ENCODE peak calls at places on chromosome 14, in four cellular contexts. R, B, S and G are unnamed samples.

GRCh38 chr14:23319746-23320583 is 1.3 kb upstream of the PABPN1 start:
- DNase-seq in R (no peak), B (no peak), S (no peak), G (no peak)

GRCh38 chr14:64934338-64934939 is 8.1 kb downstream of the GPX2 start:
- DNase-seq in R (no peak), S (no peak), B (no peak), G (no peak)

GRCh38 chr14:23186913-23187654 is 3.6 kb upstream of the SLC7A8 start:
- DNase-seq in S (peak; percentile 86), R (peak; percentile 46), B (peak; percentile 64), G (no peak)

GRCh38 chr14:42222924-42223471 is 616.3 kb downstream of the LRFN5 start:
- DNase-seq in R (no peak), S (peak; percentile 49), B (no peak), G (no peak)

GRCh38 chr14:81517798-81518398 is 15.8 kb downstream of the SEL1L start:
- DNase-seq in R (no peak), S (peak; percentile 43), B (no peak), G (peak; percentile 64)

GRCh38 chr14:89013098-89013504 is 188.7 kb downstream of the TTC8 start:
- DNase-seq in B (peak; percentile 60), R (peak; percentile 44), S (peak; percentile 50), G (no peak)

GRCh38 chr14:68487805-68488590 is 304.9 kb downstream of the ZFP36L1 start:
- DNase-seq in S (no peak), B (peak; percentile 36), R (no peak), G (no peak)

GRCh38 chr14:75247286-75247922 is 31.2 kb upstream of the FOS start:
- DNase-seq in R (no peak), S (no peak), B (no peak), G (no peak)

GRCh38 chr14:41062826-41063225 is 543.9 kb upstream of the LRFN5 start:
- DNase-seq in B (no peak), S (no peak), R (no peak), G (no peak)

GRCh38 chr14:73272393-73272792 is 35.1 kb downstream of the PAPLN start:
- DNase-seq in R (no peak), B (no peak), S (no peak), G (no peak)

GRCh38 chr14:103739466-103739792 is 23.8 kb downstream of the ZFYVE21 start:
- DNase-seq in R (no peak), S (no peak), B (no peak), G (no peak)

GRCh38 chr14:102442241-102443211 is 67.0 kb downstream of the ANKRD9 start:
- DNase-seq in S (no peak), B (no peak), R (no peak), G (no peak)

GRCh38 chr14:91374287-91374880 is 43.2 kb downstream of the CCDC88C start:
- DNase-seq in B (no peak), S (no peak), R (no peak), G (no peak)

GRCh38 chr14:104252256-104253215 is 114.1 kb downstream of the KIF26A start:
- DNase-seq in S (no peak), B (no peak), R (peak; percentile 29), G (no peak)

GRCh38 chr14:87264386-87264785 is 728.6 kb downstream of the GALC start:
- DNase-seq in S (no peak), R (no peak), B (no peak), G (no peak)

GRCh38 chr14:35438910-35439713 is 34.6 kb upstream of the NFKBIA start:
- DNase-seq in R (no peak), S (peak; percentile 12), B (no peak), G (no peak)

GRCh38 chr14:71722885-71723284 is 209.3 kb upstream of the RGS6 start:
- DNase-seq in S (no peak), B (no peak), R (no peak), G (no peak)

GRCh38 chr14:74950795-74951442 is 4.5 kb downstream of the PGF start:
- DNase-seq in S (no peak), R (peak; percentile 36), B (no peak), G (no peak)

GRCh38 chr14:100904307-100905019 is 941 bp upstream of the RTL1 start:
- DNase-seq in R (no peak), S (no peak), B (no peak), G (no peak)

GRCh38 chr14:103255555-103255954 is 78.5 kb upstream of the EIF5 start:
- DNase-seq in R (no peak), B (no peak), S (no peak), G (no peak)

GRCh38 chr14:93115920-93116675 is at the start of gene ITPK1:
- DNase-seq in R (peak; percentile 63), S (peak; percentile 74), B (peak; percentile 66), G (peak; percentile 75)

GRCh38 chr14:34050606-34051005 is 99.7 kb upstream of the EGLN3 start:
- DNase-seq in B (no peak), R (no peak), S (no peak), G (no peak)

GRCh38 chr14:99242816-99243795 is 28.9 kb downstream of the BCL11B start:
- DNase-seq in R (no peak), S (no peak), B (no peak), G (no peak)

GRCh38 chr14:33273978-33274377 is 335.3 kb downstream of the NPAS3 start:
- DNase-seq in S (no peak), R (no peak), B (no peak), G (no peak)

GRCh38 chr14:73789996-73790581 is 61.5 kb upstream of the PTGR2 start:
- DNase-seq in S (peak; percentile 95), B (no peak), R (no peak), G (peak; percentile 78)

GRCh38 chr14:94655169-94655710 is 43.0 kb downstream of the SERPINA3 start:
- DNase-seq in R (no peak), B (no peak), S (no peak), G (no peak)

GRCh38 chr14:102654298-102654697 is 61.8 kb downstream of the RCOR1 start:
- DNase-seq in B (no peak), S (no peak), R (no peak), G (no peak)

GRCh38 chr14:102225386-102225785 is 79.6 kb downstream of the MOK start:
- DNase-seq in R (no peak), S (no peak), B (no peak), G (no peak)

GRCh38 chr14:71650187-71650586 is 282.0 kb upstream of the RGS6 start:
- DNase-seq in S (no peak), B (no peak), R (no peak), G (no peak)

GRCh38 chr14:22190411-22191191 is 398.4 kb downstream of the DAD1 start:
- DNase-seq in S (no peak), R (no peak), B (no peak), G (no peak)

GRCh38 chr14:32021341-32021740 is 55.8 kb upstream of the ARHGAP5 start:
- DNase-seq in R (no peak), B (no peak), S (no peak), G (no peak)

GRCh38 chr14:34324363-34324795 is 137.7 kb downstream of the SPTSSA start:
- DNase-seq in B (peak; percentile 40), R (no peak), S (peak; percentile 61), G (no peak)

GRCh38 chr14:51035611-51036192 is 59.2 kb downstream of the TRIM9 start:
- DNase-seq in B (no peak), R (no peak), S (no peak), G (no peak)

GRCh38 chr14:61461808-61462275 is 140.5 kb downstream of the PRKCH start:
- DNase-seq in B (peak; percentile 73), S (peak; percentile 91), R (no peak), G (no peak)

GRCh38 chr14:83874662-83875061 is 1655.3 kb upstream of the FLRT2 start:
- DNase-seq in B (no peak), S (no peak), R (no peak), G (no peak)

GRCh38 chr14:79515158-79515557 is 696.1 kb downstream of the DIO2 start:
- DNase-seq in B (no peak), R (no peak), S (no peak), G (no peak)

GRCh38 chr14:61603736-61604135 is 91.6 kb upstream of the HIF1A start:
- DNase-seq in S (peak; percentile 68), R (no peak), B (no peak), G (no peak)

GRCh38 chr14:78605065-78605762 is 435.0 kb downstream of the NRXN3 start:
- DNase-seq in R (no peak), B (no peak), S (no peak), G (no peak)

GRCh38 chr14:61525293-61526011 is 169.9 kb upstream of the HIF1A start:
- DNase-seq in R (peak; percentile 58), S (peak; percentile 74), B (peak; percentile 56), G (peak; percentile 67)

GRCh38 chr14:65303185-65303901 is 109.2 kb upstream of the FUT8 start:
- DNase-seq in R (no peak), S (peak; percentile 20), B (no peak), G (no peak)

DNA sequence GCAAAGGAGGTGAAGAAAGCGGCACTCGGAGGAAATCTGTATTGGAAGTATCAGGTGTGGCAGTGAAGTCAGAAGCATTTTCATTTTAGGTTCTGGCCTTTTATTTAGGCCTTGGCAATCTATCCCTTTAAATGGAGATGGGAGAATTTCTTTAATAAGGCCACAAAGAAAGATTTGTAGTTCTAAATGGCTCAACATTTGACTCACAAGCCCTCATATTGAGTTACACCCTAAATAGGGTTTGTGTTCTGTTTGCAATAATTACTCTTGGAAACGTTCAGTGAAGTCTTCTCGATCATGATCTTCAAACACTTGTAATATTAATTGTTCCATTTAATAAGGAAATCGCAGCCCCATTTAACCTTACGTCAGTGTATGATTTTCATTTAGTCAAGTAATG is 25.3 kb upstream of the TMEM260 start:
- DNase-seq in B (no peak), S (no peak), R (no peak), G (no peak)
- H3K27ac ChIP-seq in B (no peak overlapping the region), S (no peak overlapping the region), R (no peak overlapping the region), G (no peak overlapping the region)

GRCh38 chr14:105326891-105327694 is 12.5 kb downstream of the PACS2 start:
- DNase-seq in B (no peak), R (no peak), S (no peak), G (no peak)
- H3K4me3 ChIP-seq in B (no peak overlapping the region), R (no peak overlapping the region), S (no peak overlapping the region), G (peak overlapping the region; percentile 51)

GRCh38 chr14:77014004-77014604 is 14.4 kb downstream of the IRF2BPL start:
- DNase-seq in B (no peak), R (peak; percentile 77), S (peak; percentile 83), G (no peak)
- H3K27ac ChIP-seq in B (peak overlapping the region; percentile 49), R (no peak overlapping the region), S (peak overlapping the region; percentile 89), G (peak overlapping the region; percentile 21)

DNA sequence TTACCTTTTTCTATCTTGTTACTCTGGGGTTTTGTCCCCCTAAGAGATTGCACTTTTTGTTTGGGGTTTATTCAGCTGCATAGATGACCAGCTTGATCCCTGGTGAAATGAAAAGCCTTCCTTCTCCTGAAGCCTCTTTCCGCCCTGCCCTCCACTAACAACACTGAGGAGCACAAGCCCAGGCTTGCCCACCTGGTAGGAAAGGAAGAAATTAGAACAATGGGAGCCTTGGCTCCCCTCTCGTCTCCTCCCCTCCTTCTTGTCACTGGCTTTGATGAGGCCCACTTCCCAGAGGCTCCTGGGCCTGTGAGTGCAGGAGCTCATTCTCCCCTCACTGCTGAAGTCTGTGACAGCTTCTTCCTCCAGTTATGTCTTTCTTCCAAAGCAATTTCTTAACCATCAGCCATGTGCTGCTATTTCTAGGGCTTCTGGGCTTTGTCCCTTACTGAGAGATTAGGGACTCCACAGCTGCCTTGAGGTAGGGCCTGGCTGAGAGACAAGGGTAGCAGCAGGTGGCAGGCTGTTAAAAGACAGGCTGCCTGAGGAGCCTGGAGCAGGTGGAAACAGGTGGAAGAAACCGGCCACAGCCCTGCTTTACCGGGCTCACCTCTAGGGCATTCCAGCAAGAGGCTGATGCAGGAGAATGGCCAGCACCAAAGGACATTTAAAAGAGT is 53.7 kb upstream of the SRSF5 start:
- DNase-seq in S (no peak), B (no peak), R (peak; percentile 65), G (no peak)
- H3K4me3 ChIP-seq in S (no peak overlapping the region), B (no peak overlapping the region), R (peak overlapping the region; percentile 10), G (no peak overlapping the region)